ENCODE peak calls at places on chromosomes 2 and 18, in six cellular contexts. One of them, this sample, is unnamed.

GRCh38 chr2:25960920-25961319 is 21.4 kb downstream of the KIF3C start:
- DNase-seq in stimulated activated CD4-positive, alpha-beta T cell treated with anti-CD3 and anti-CD28 coated beads, Interleukin-1b, Interleukin-23, amount 100 ng/mL, for 24 hours: no peak
- DNase-seq in ACHN: no peak
- DNase-seq in GM13976: no peak
- DNase-seq in pons: no peak
- DNase-seq in pulmonary artery endothelial cell: peak; percentile 81
- DNase-seq in this sample: no peak

GRCh38 chr2:182504903-182505302 is 78.1 kb upstream of the PDE1A start:
- DNase-seq in stimulated activated CD4-positive, alpha-beta T cell treated with anti-CD3 and anti-CD28 coated beads, Interleukin-1b, Interleukin-23, amount 100 ng/mL, for 24 hours: no peak
- DNase-seq in ACHN: no peak
- DNase-seq in GM13976: no peak
- DNase-seq in pons: no peak
- DNase-seq in pulmonary artery endothelial cell: no peak
- DNase-seq in this sample: no peak

GRCh38 chr18:77423468-77423867 is 173.8 kb downstream of the GALR1 start:
- DNase-seq in stimulated activated CD4-positive, alpha-beta T cell treated with anti-CD3 and anti-CD28 coated beads, Interleukin-1b, Interleukin-23, amount 100 ng/mL, for 24 hours: no peak
- DNase-seq in ACHN: no peak
- DNase-seq in GM13976: no peak
- DNase-seq in pons: no peak
- DNase-seq in pulmonary artery endothelial cell: no peak
- DNase-seq in this sample: no peak

GRCh38 chr2:181949047-181949446 is 36.6 kb upstream of the PPP1R1C start:
- DNase-seq in stimulated activated CD4-positive, alpha-beta T cell treated with anti-CD3 and anti-CD28 coated beads, Interleukin-1b, Interleukin-23, amount 100 ng/mL, for 24 hours: no peak
- DNase-seq in ACHN: no peak
- DNase-seq in GM13976: no peak
- DNase-seq in pons: no peak
- DNase-seq in pulmonary artery endothelial cell: no peak
- DNase-seq in this sample: no peak

GRCh38 chr2:96962567-96963203 is 23.7 kb downstream of the FAM178B start:
- DNase-seq in stimulated activated CD4-positive, alpha-beta T cell treated with anti-CD3 and anti-CD28 coated beads, Interleukin-1b, Interleukin-23, amount 100 ng/mL, for 24 hours: peak; percentile 21
- DNase-seq in ACHN: no peak
- DNase-seq in GM13976: no peak
- DNase-seq in pons: no peak
- DNase-seq in pulmonary artery endothelial cell: no peak
- DNase-seq in this sample: peak; percentile 53

GRCh38 chr2:19435815-19436214 is 77.4 kb upstream of the OSR1 start:
- DNase-seq in stimulated activated CD4-positive, alpha-beta T cell treated with anti-CD3 and anti-CD28 coated beads, Interleukin-1b, Interleukin-23, amount 100 ng/mL, for 24 hours: no peak
- DNase-seq in ACHN: no peak
- DNase-seq in GM13976: no peak
- DNase-seq in pons: no peak
- DNase-seq in pulmonary artery endothelial cell: no peak
- DNase-seq in this sample: no peak

GRCh38 chr2:98775146-98775988 is 44.4 kb upstream of the MGAT4A start:
- DNase-seq in stimulated activated CD4-positive, alpha-beta T cell treated with anti-CD3 and anti-CD28 coated beads, Interleukin-1b, Interleukin-23, amount 100 ng/mL, for 24 hours: no peak
- DNase-seq in ACHN: no peak
- DNase-seq in GM13976: no peak
- DNase-seq in pons: no peak
- DNase-seq in pulmonary artery endothelial cell: no peak
- DNase-seq in this sample: no peak

GRCh38 chr2:191566347-191566746 is 111.6 kb upstream of the NABP1 start:
- DNase-seq in stimulated activated CD4-positive, alpha-beta T cell treated with anti-CD3 and anti-CD28 coated beads, Interleukin-1b, Interleukin-23, amount 100 ng/mL, for 24 hours: peak; percentile 64
- DNase-seq in ACHN: peak; percentile 84
- DNase-seq in GM13976: peak; percentile 47
- DNase-seq in pons: peak; percentile 52
- DNase-seq in pulmonary artery endothelial cell: no peak
- DNase-seq in this sample: peak; percentile 71

GRCh38 chr18:41938445-41938844 is 16.6 kb upstream of the PIK3C3 start:
- DNase-seq in stimulated activated CD4-positive, alpha-beta T cell treated with anti-CD3 and anti-CD28 coated beads, Interleukin-1b, Interleukin-23, amount 100 ng/mL, for 24 hours: no peak
- DNase-seq in ACHN: peak; percentile 47
- DNase-seq in GM13976: no peak
- DNase-seq in pons: no peak
- DNase-seq in pulmonary artery endothelial cell: no peak
- DNase-seq in this sample: no peak

GRCh38 chr2:230847883-230848388 is 16.8 kb upstream of the ITM2C start:
- DNase-seq in stimulated activated CD4-positive, alpha-beta T cell treated with anti-CD3 and anti-CD28 coated beads, Interleukin-1b, Interleukin-23, amount 100 ng/mL, for 24 hours: peak; percentile 89
- DNase-seq in ACHN: peak; percentile 47
- DNase-seq in GM13976: peak; percentile 94
- DNase-seq in pons: peak; percentile 44
- DNase-seq in pulmonary artery endothelial cell: peak; percentile 44
- DNase-seq in this sample: peak; percentile 91

GRCh38 chr2:65396348-65397026 is 35.9 kb downstream of the SPRED2 start:
- DNase-seq in stimulated activated CD4-positive, alpha-beta T cell treated with anti-CD3 and anti-CD28 coated beads, Interleukin-1b, Interleukin-23, amount 100 ng/mL, for 24 hours: no peak
- DNase-seq in ACHN: no peak
- DNase-seq in GM13976: no peak
- DNase-seq in pons: no peak
- DNase-seq in pulmonary artery endothelial cell: no peak
- DNase-seq in this sample: no peak

GRCh38 chr2:215756351-215756731 is 257.0 kb downstream of the MREG start:
- DNase-seq in stimulated activated CD4-positive, alpha-beta T cell treated with anti-CD3 and anti-CD28 coated beads, Interleukin-1b, Interleukin-23, amount 100 ng/mL, for 24 hours: no peak
- DNase-seq in ACHN: no peak
- DNase-seq in GM13976: no peak
- DNase-seq in pons: no peak
- DNase-seq in pulmonary artery endothelial cell: peak; percentile 84
- DNase-seq in this sample: no peak

GRCh38 chr2:434625-435024 is 146.7 kb upstream of the ALKAL2 start:
- DNase-seq in stimulated activated CD4-positive, alpha-beta T cell treated with anti-CD3 and anti-CD28 coated beads, Interleukin-1b, Interleukin-23, amount 100 ng/mL, for 24 hours: no peak
- DNase-seq in ACHN: no peak
- DNase-seq in GM13976: no peak
- DNase-seq in pons: no peak
- DNase-seq in pulmonary artery endothelial cell: no peak
- DNase-seq in this sample: no peak

GRCh38 chr2:85394256-85394655 is 15.9 kb downstream of the CAPG start:
- DNase-seq in stimulated activated CD4-positive, alpha-beta T cell treated with anti-CD3 and anti-CD28 coated beads, Interleukin-1b, Interleukin-23, amount 100 ng/mL, for 24 hours: no peak
- DNase-seq in ACHN: no peak
- DNase-seq in GM13976: no peak
- DNase-seq in pons: peak; percentile 93
- DNase-seq in pulmonary artery endothelial cell: no peak
- DNase-seq in this sample: no peak

GRCh38 chr2:161171595-161171929 is 11.3 kb downstream of the TANK start:
- DNase-seq in stimulated activated CD4-positive, alpha-beta T cell treated with anti-CD3 and anti-CD28 coated beads, Interleukin-1b, Interleukin-23, amount 100 ng/mL, for 24 hours: no peak
- DNase-seq in ACHN: no peak
- DNase-seq in GM13976: no peak
- DNase-seq in pons: no peak
- DNase-seq in pulmonary artery endothelial cell: no peak
- DNase-seq in this sample: no peak

GRCh38 chr2:36781907-36782635 is 85.6 kb downstream of the VIT start:
- DNase-seq in stimulated activated CD4-positive, alpha-beta T cell treated with anti-CD3 and anti-CD28 coated beads, Interleukin-1b, Interleukin-23, amount 100 ng/mL, for 24 hours: no peak
- DNase-seq in ACHN: no peak
- DNase-seq in GM13976: no peak
- DNase-seq in pons: no peak
- DNase-seq in pulmonary artery endothelial cell: no peak
- DNase-seq in this sample: no peak

GRCh38 chr18:48488388-48488850 is 50.4 kb upstream of the CTIF start:
- DNase-seq in stimulated activated CD4-positive, alpha-beta T cell treated with anti-CD3 and anti-CD28 coated beads, Interleukin-1b, Interleukin-23, amount 100 ng/mL, for 24 hours: no peak
- DNase-seq in ACHN: peak; percentile 91
- DNase-seq in GM13976: no peak
- DNase-seq in pons: no peak
- DNase-seq in pulmonary artery endothelial cell: peak; percentile 92
- DNase-seq in this sample: no peak

GRCh38 chr2:19538411-19538963 is 180.1 kb upstream of the OSR1 start:
- DNase-seq in stimulated activated CD4-positive, alpha-beta T cell treated with anti-CD3 and anti-CD28 coated beads, Interleukin-1b, Interleukin-23, amount 100 ng/mL, for 24 hours: no peak
- DNase-seq in ACHN: peak; percentile 96
- DNase-seq in GM13976: no peak
- DNase-seq in pons: no peak
- DNase-seq in pulmonary artery endothelial cell: peak; percentile 26
- DNase-seq in this sample: no peak

GRCh38 chr2:120867290-120868231 is 131.9 kb downstream of the GLI2 start:
- DNase-seq in stimulated activated CD4-positive, alpha-beta T cell treated with anti-CD3 and anti-CD28 coated beads, Interleukin-1b, Interleukin-23, amount 100 ng/mL, for 24 hours: no peak
- DNase-seq in ACHN: peak; percentile 83
- DNase-seq in GM13976: no peak
- DNase-seq in pons: peak; percentile 24
- DNase-seq in pulmonary artery endothelial cell: no peak
- DNase-seq in this sample: no peak

GRCh38 chr2:121200011-121200347 is 85.0 kb downstream of the TFCP2L1 start:
- DNase-seq in stimulated activated CD4-positive, alpha-beta T cell treated with anti-CD3 and anti-CD28 coated beads, Interleukin-1b, Interleukin-23, amount 100 ng/mL, for 24 hours: no peak
- DNase-seq in ACHN: no peak
- DNase-seq in GM13976: no peak
- DNase-seq in pons: no peak
- DNase-seq in pulmonary artery endothelial cell: no peak
- DNase-seq in this sample: no peak

GRCh38 chr2:104434966-104435365 is 418.9 kb upstream of the POU3F3 start:
- DNase-seq in stimulated activated CD4-positive, alpha-beta T cell treated with anti-CD3 and anti-CD28 coated beads, Interleukin-1b, Interleukin-23, amount 100 ng/mL, for 24 hours: no peak
- DNase-seq in ACHN: no peak
- DNase-seq in GM13976: no peak
- DNase-seq in pons: no peak
- DNase-seq in pulmonary artery endothelial cell: no peak
- DNase-seq in this sample: no peak

GRCh38 chr2:31805688-31806087 is 205.1 kb downstream of the MEMO1 start:
- DNase-seq in stimulated activated CD4-positive, alpha-beta T cell treated with anti-CD3 and anti-CD28 coated beads, Interleukin-1b, Interleukin-23, amount 100 ng/mL, for 24 hours: no peak
- DNase-seq in ACHN: no peak
- DNase-seq in GM13976: no peak
- DNase-seq in pons: no peak
- DNase-seq in pulmonary artery endothelial cell: no peak
- DNase-seq in this sample: no peak

GRCh38 chr2:72887032-72887835 is at the start of gene SPR:
- DNase-seq in stimulated activated CD4-positive, alpha-beta T cell treated with anti-CD3 and anti-CD28 coated beads, Interleukin-1b, Interleukin-23, amount 100 ng/mL, for 24 hours: peak; percentile 42
- DNase-seq in ACHN: peak; percentile 85
- DNase-seq in GM13976: peak; percentile 84
- DNase-seq in pons: peak; percentile 56
- DNase-seq in pulmonary artery endothelial cell: no peak
- DNase-seq in this sample: peak; percentile 83

GRCh38 chr2:128346291-128346690 is 27.6 kb upstream of the HS6ST1 start:
- DNase-seq in stimulated activated CD4-positive, alpha-beta T cell treated with anti-CD3 and anti-CD28 coated beads, Interleukin-1b, Interleukin-23, amount 100 ng/mL, for 24 hours: no peak
- DNase-seq in ACHN: no peak
- DNase-seq in GM13976: no peak
- DNase-seq in pons: no peak
- DNase-seq in pulmonary artery endothelial cell: no peak
- DNase-seq in this sample: no peak

GRCh38 chr2:110853516-110853915 is 121.1 kb downstream of the ACOXL start:
- DNase-seq in stimulated activated CD4-positive, alpha-beta T cell treated with anti-CD3 and anti-CD28 coated beads, Interleukin-1b, Interleukin-23, amount 100 ng/mL, for 24 hours: peak; percentile 30
- DNase-seq in ACHN: peak; percentile 47
- DNase-seq in GM13976: peak; percentile 52
- DNase-seq in pons: peak; percentile 54
- DNase-seq in pulmonary artery endothelial cell: no peak
- DNase-seq in this sample: peak; percentile 32

GRCh38 chr2:198017068-198017467 is 212.7 kb downstream of the PLCL1 start:
- DNase-seq in stimulated activated CD4-positive, alpha-beta T cell treated with anti-CD3 and anti-CD28 coated beads, Interleukin-1b, Interleukin-23, amount 100 ng/mL, for 24 hours: no peak
- DNase-seq in ACHN: no peak
- DNase-seq in GM13976: no peak
- DNase-seq in pons: no peak
- DNase-seq in pulmonary artery endothelial cell: no peak
- DNase-seq in this sample: no peak

GRCh38 chr2:9638532-9638931 is 7.7 kb upstream of the YWHAQ start:
- DNase-seq in stimulated activated CD4-positive, alpha-beta T cell treated with anti-CD3 and anti-CD28 coated beads, Interleukin-1b, Interleukin-23, amount 100 ng/mL, for 24 hours: no peak
- DNase-seq in ACHN: peak; percentile 88
- DNase-seq in GM13976: no peak
- DNase-seq in pons: peak; percentile 96
- DNase-seq in pulmonary artery endothelial cell: peak; percentile 51
- DNase-seq in this sample: no peak

This sample was measured in MM.1S.